ENCODE peak calls at places on chromosome 5, in six cellular contexts. One of them, this sample, is unnamed.

GRCh38 chr5:132264546-132265335 is 7.2 kb downstream of the PDLIM4 start:
- DNase-seq in GM12878: no peak
- DNase-seq in A549: no peak
- DNase-seq in IMR-90: no peak
- DNase-seq in K562: no peak
- DNase-seq in HepG2: no peak
- DNase-seq in this sample: no peak

GRCh38 chr5:110957934-110958333 is 113.6 kb upstream of the TSLP start:
- DNase-seq in K562: no peak
- DNase-seq in HepG2: no peak
- DNase-seq in GM12878: no peak
- DNase-seq in A549: no peak
- DNase-seq in IMR-90: peak
- DNase-seq in this sample: no peak

GRCh38 chr5:106584268-106584667 is 1086.5 kb downstream of the EFNA5 start:
- DNase-seq in A549: no peak
- DNase-seq in IMR-90: no peak
- DNase-seq in GM12878: no peak
- DNase-seq in K562: no peak
- DNase-seq in HepG2: no peak
- DNase-seq in this sample: no peak

GRCh38 chr5:156253130-156253529 is 73.8 kb upstream of the SGCD start:
- DNase-seq in K562: no peak
- DNase-seq in HepG2: no peak
- DNase-seq in A549: no peak
- DNase-seq in IMR-90: no peak
- DNase-seq in GM12878: no peak
- DNase-seq in this sample: no peak

GRCh38 chr5:62714246-62714645 is 135.6 kb downstream of the LRRC70 start:
- DNase-seq in HepG2: no peak
- DNase-seq in A549: no peak
- DNase-seq in GM12878: no peak
- DNase-seq in K562: no peak
- DNase-seq in IMR-90: no peak
- DNase-seq in this sample: no peak

GRCh38 chr5:37727238-37727637 is 112.6 kb downstream of the GDNF start:
- DNase-seq in GM12878: no peak
- DNase-seq in A549: no peak
- DNase-seq in K562: no peak
- DNase-seq in HepG2: no peak
- DNase-seq in IMR-90: no peak
- DNase-seq in this sample: no peak

GRCh38 chr5:142308358-142308757 is 16.5 kb downstream of the SPRY4 start:
- DNase-seq in A549: no peak
- DNase-seq in HepG2: no peak
- DNase-seq in K562: no peak
- DNase-seq in IMR-90: no peak
- DNase-seq in GM12878: no peak
- DNase-seq in this sample: no peak

GRCh38 chr5:124922255-124922975 is 176.0 kb upstream of the ZNF608 start:
- DNase-seq in A549: no peak
- DNase-seq in IMR-90: no peak
- DNase-seq in K562: no peak
- DNase-seq in HepG2: no peak
- DNase-seq in GM12878: no peak
- DNase-seq in this sample: no peak

GRCh38 chr5:172645271-172645670 is 4.2 kb downstream of the NEURL1B start:
- DNase-seq in IMR-90: no peak
- DNase-seq in K562: no peak
- DNase-seq in GM12878: no peak
- DNase-seq in HepG2: no peak
- DNase-seq in A549: no peak
- DNase-seq in this sample: no peak

GRCh38 chr5:59356813-59357381 is 536.6 kb downstream of the PDE4D start:
- DNase-seq in K562: no peak
- DNase-seq in IMR-90: no peak
- DNase-seq in HepG2: no peak
- DNase-seq in GM12878: no peak
- DNase-seq in A549: peak
- DNase-seq in this sample: peak

GRCh38 chr5:86865396-86865795 is 247.7 kb downstream of the COX7C start:
- DNase-seq in HepG2: no peak
- DNase-seq in GM12878: no peak
- DNase-seq in K562: no peak
- DNase-seq in A549: no peak
- DNase-seq in IMR-90: no peak
- DNase-seq in this sample: no peak

GRCh38 chr5:113278976-113279375 is 155.8 kb downstream of the TSSK1B start:
- DNase-seq in GM12878: no peak
- DNase-seq in A549: no peak
- DNase-seq in HepG2: no peak
- DNase-seq in IMR-90: peak
- DNase-seq in K562: no peak
- DNase-seq in this sample: no peak

GRCh38 chr5:38347896-38348295 is 89.5 kb downstream of the EGFLAM start:
- DNase-seq in IMR-90: no peak
- DNase-seq in GM12878: no peak
- DNase-seq in A549: no peak
- DNase-seq in HepG2: no peak
- DNase-seq in K562: no peak
- DNase-seq in this sample: no peak

GRCh38 chr5:153237671-153238332 is 252.7 kb upstream of the GRIA1 start:
- DNase-seq in A549: no peak
- DNase-seq in K562: no peak
- DNase-seq in IMR-90: no peak
- DNase-seq in HepG2: no peak
- DNase-seq in GM12878: no peak
- DNase-seq in this sample: no peak

GRCh38 chr5:143546394-143546793 is 142.9 kb upstream of the NR3C1 start:
- DNase-seq in IMR-90: no peak
- DNase-seq in GM12878: no peak
- DNase-seq in K562: no peak
- DNase-seq in HepG2: no peak
- DNase-seq in A549: no peak
- DNase-seq in this sample: no peak

GRCh38 chr5:143054480-143054941 is 284.3 kb downstream of the ARHGAP26 start:
- DNase-seq in IMR-90: peak
- DNase-seq in K562: no peak
- DNase-seq in GM12878: peak
- DNase-seq in HepG2: no peak
- DNase-seq in A549: no peak
- DNase-seq in this sample: no peak

GRCh38 chr5:97764700-97765099 is 581.7 kb upstream of the RIOK2 start:
- DNase-seq in GM12878: no peak
- DNase-seq in A549: peak
- DNase-seq in IMR-90: peak
- DNase-seq in K562: no peak
- DNase-seq in HepG2: peak
- DNase-seq in this sample: no peak

GRCh38 chr5:169688106-169688505 is 51.0 kb downstream of the DOCK2 start:
- DNase-seq in GM12878: no peak
- DNase-seq in K562: no peak
- DNase-seq in IMR-90: no peak
- DNase-seq in HepG2: no peak
- DNase-seq in A549: no peak
- DNase-seq in this sample: no peak
- TF ChIP-seq BHLHE40 in GM12878: no peak
- TF ChIP-seq BHLHE40 in K562: no peak
- TF ChIP-seq BHLHE40 in IMR-90: no peak
- TF ChIP-seq BHLHE40 in HepG2: no peak
- TF ChIP-seq BHLHE40 in A549: no peak
- TF ChIP-seq BHLHE40 in this sample: no peak

DNA sequence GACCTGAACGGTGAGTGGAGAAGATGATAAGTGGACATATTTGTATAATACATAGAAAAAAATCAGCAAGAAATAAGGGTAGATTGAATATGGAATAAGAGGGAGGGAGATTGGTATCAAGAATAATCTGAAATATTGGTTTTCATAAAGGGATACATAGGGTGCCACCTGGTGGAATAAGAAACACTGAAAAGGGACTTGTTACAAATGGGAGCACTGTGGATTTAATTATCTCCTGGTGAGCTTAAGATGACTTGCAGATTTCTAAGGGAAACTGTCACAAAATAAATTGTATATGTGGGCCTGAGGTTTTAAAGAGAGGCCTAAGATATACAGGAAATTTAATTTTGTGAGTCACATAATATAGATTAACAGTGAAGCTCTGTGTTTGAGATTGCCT is 1403.5 kb upstream of the CDH18 start:
- DNase-seq in A549: no peak
- DNase-seq in GM12878: no peak
- DNase-seq in HepG2: peak
- DNase-seq in IMR-90: peak
- DNase-seq in K562: no peak
- DNase-seq in this sample: no peak
- TF ChIP-seq BHLHE40 in A549: no peak
- TF ChIP-seq BHLHE40 in GM12878: no peak
- TF ChIP-seq BHLHE40 in HepG2: no peak
- TF ChIP-seq BHLHE40 in IMR-90: no peak
- TF ChIP-seq BHLHE40 in K562: no peak
- TF ChIP-seq BHLHE40 in this sample: no peak

GRCh38 chr5:69279517-69279916 is 44.8 kb downstream of the CDK7 start:
- DNase-seq in HepG2: no peak
- DNase-seq in A549: no peak
- DNase-seq in K562: no peak
- DNase-seq in GM12878: no peak
- DNase-seq in IMR-90: no peak
- DNase-seq in this sample: no peak

GRCh38 chr5:69271376-69271775 is 36.7 kb downstream of the CDK7 start:
- DNase-seq in IMR-90: peak
- DNase-seq in HepG2: no peak
- DNase-seq in GM12878: no peak
- DNase-seq in K562: no peak
- DNase-seq in A549: peak
- DNase-seq in this sample: no peak

GRCh38 chr5:69275563-69275962 is 40.9 kb downstream of the CDK7 start:
- DNase-seq in IMR-90: no peak
- DNase-seq in A549: no peak
- DNase-seq in HepG2: no peak
- DNase-seq in GM12878: no peak
- DNase-seq in K562: no peak
- DNase-seq in this sample: no peak

GRCh38 chr5:69281114-69281513 is 46.4 kb downstream of the CDK7 start:
- DNase-seq in HepG2: no peak
- DNase-seq in GM12878: no peak
- DNase-seq in K562: no peak
- DNase-seq in IMR-90: no peak
- DNase-seq in A549: no peak
- DNase-seq in this sample: no peak

DNA sequence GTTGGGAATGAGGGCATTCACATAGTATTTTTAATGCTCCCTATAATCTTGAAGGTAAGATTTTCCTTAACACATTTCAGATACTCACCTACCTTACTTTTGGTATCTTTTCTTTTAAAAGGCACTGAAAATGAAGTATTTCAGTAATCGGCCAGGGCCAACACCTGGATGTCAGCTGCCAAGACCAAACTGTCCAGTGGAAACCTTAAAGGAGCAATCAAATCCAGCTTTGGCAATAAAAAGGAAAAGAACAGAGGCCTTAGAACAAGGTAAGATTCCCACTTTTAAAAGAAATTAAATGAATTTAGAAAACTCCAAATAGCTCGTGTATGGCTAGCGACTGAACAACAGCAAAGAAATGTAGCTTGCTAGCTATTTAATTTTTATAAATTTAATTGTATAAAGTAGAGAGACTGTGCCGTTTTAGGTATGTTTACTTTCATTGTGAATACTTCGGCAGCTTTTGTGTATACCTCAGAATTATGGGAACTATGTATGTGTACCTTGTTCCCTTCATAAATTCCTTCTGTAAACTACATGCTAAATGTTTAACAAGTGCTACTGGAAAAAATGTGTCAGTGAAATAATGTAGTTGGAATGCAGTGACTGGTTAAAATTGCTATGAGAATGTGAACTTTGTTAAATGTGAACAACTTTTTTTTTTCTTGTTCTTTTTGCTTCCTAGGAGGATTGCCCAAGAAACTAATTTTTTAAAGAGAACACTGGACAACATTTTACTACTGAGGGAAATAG is 41.9 kb downstream of the CDK7 start:
- DNase-seq in A549: peak
- DNase-seq in HepG2: peak
- DNase-seq in GM12878: no peak
- DNase-seq in IMR-90: peak
- DNase-seq in K562: no peak
- DNase-seq in this sample: no peak
- TF ChIP-seq BHLHE40 in A549: no peak
- TF ChIP-seq BHLHE40 in HepG2: no peak
- TF ChIP-seq BHLHE40 in GM12878: no peak
- TF ChIP-seq BHLHE40 in IMR-90: no peak
- TF ChIP-seq BHLHE40 in K562: no peak
- TF ChIP-seq BHLHE40 in this sample: no peak

GRCh38 chr5:65366655-65367054 is 115.1 kb downstream of the ADAMTS6 start:
- DNase-seq in HepG2: no peak
- DNase-seq in IMR-90: no peak
- DNase-seq in K562: no peak
- DNase-seq in A549: no peak
- DNase-seq in GM12878: no peak
- DNase-seq in this sample: no peak

GRCh38 chr5:65359569-65359968 is 122.2 kb downstream of the ADAMTS6 start:
- DNase-seq in GM12878: no peak
- DNase-seq in K562: no peak
- DNase-seq in IMR-90: no peak
- DNase-seq in A549: no peak
- DNase-seq in HepG2: no peak
- DNase-seq in this sample: no peak

GRCh38 chr5:65359981-65360380 is 121.7 kb downstream of the ADAMTS6 start:
- DNase-seq in K562: no peak
- DNase-seq in A549: no peak
- DNase-seq in GM12878: no peak
- DNase-seq in IMR-90: peak
- DNase-seq in HepG2: no peak
- DNase-seq in this sample: no peak

GRCh38 chr5:65364907-65365306 is 116.8 kb downstream of the ADAMTS6 start:
- DNase-seq in GM12878: no peak
- DNase-seq in IMR-90: peak
- DNase-seq in HepG2: peak
- DNase-seq in A549: peak
- DNase-seq in K562: no peak
- DNase-seq in this sample: no peak
- TF ChIP-seq BHLHE40 in GM12878: no peak
- TF ChIP-seq BHLHE40 in IMR-90: no peak
- TF ChIP-seq BHLHE40 in HepG2: no peak
- TF ChIP-seq BHLHE40 in A549: no peak
- TF ChIP-seq BHLHE40 in K562: no peak
- TF ChIP-seq BHLHE40 in this sample: no peak

GRCh38 chr5:145937432-145938250 is 1.3 kb downstream of the SH3RF2 start:
- DNase-seq in K562: no peak
- DNase-seq in GM12878: no peak
- DNase-seq in HepG2: peak
- DNase-seq in IMR-90: peak
- DNase-seq in A549: peak
- DNase-seq in this sample: no peak
- TF ChIP-seq BHLHE40 in K562: no peak
- TF ChIP-seq BHLHE40 in GM12878: no peak
- TF ChIP-seq BHLHE40 in HepG2: no peak
- TF ChIP-seq BHLHE40 in IMR-90: no peak
- TF ChIP-seq BHLHE40 in A549: no peak
- TF ChIP-seq BHLHE40 in this sample: no peak